ENCODE peak calls at places on chromosomes 16 and 17, in five cellular contexts. U is SK-N-SH, K is endothelial cell of umbilical vein, H is mammary epithelial cell, R is neuronal stem cell. Y is an unnamed sample. For H3K4me1, the result is how much of the 10 kb centered on the place peaks cover.

GRCh38 chr17:15981208-15981607 is 18.3 kb downstream of the ZSWIM7 start:
- DNase-seq in H (peak), R (no peak), K (no peak), U (no peak), Y (no peak)

GRCh38 chr17:64741038-64741641 is 79.0 kb upstream of the SMURF2 start:
- DNase-seq in R (no peak), K (peak), U (no peak), H (peak), Y (no peak)

GRCh38 chr16:10655415-10655977 is 39.2 kb downstream of the TEKT5 start:
- DNase-seq in R (no peak), U (no peak), H (peak), K (no peak), Y (no peak)

GRCh38 chr17:67511012-67511411 is 133.9 kb downstream of the PITPNC1 start:
- DNase-seq in U (no peak), K (no peak), H (no peak), R (no peak), Y (no peak)

GRCh38 chr17:14886200-14886739 is 378.9 kb downstream of the PMP22 start:
- DNase-seq in H (peak), R (no peak), U (no peak), K (no peak), Y (no peak)

GRCh38 chr16:74071996-74072559 is 224.5 kb upstream of the PSMD7 start:
- DNase-seq in U (no peak), R (no peak), K (no peak), H (no peak), Y (no peak)

GRCh38 chr16:6132121-6132520 is 1034.5 kb upstream of the EEF2KMT start:
- DNase-seq in U (no peak), K (no peak), H (no peak), R (no peak), Y (no peak)

GRCh38 chr16:83715217-83715920 is 92.4 kb upstream of the HSBP1 start:
- DNase-seq in U (no peak), K (peak), R (no peak), H (no peak), Y (no peak)

GRCh38 chr16:28930652-28931051 is 1.1 kb upstream of the CD19 start:
- DNase-seq in U (no peak), K (no peak), H (no peak), R (peak), Y (no peak)

GRCh38 chr17:28760987-28761562 is 17.3 kb downstream of the TRAF4 start:
- DNase-seq in K (peak), U (no peak), H (peak), R (no peak), Y (peak)

GRCh38 chr17:69997332-69997731 is 77.7 kb upstream of the KCNJ16 start:
- DNase-seq in R (no peak), H (peak), U (no peak), K (peak), Y (no peak)

GRCh38 chr16:49704586-49705155 is 151.2 kb downstream of the ZNF423 start:
- DNase-seq in H (no peak), K (no peak), R (no peak), U (no peak), Y (no peak)

GRCh38 chr16:12349950-12350842 is 373.7 kb downstream of the SNX29 start:
- DNase-seq in K (no peak), R (no peak), U (no peak), H (no peak), Y (no peak)

GRCh38 chr16:23742761-23743160 is 12.1 kb upstream of the CHP2 start:
- DNase-seq in H (no peak), K (no peak), R (no peak), U (no peak), Y (no peak)

GRCh38 chr17:36835036-36835435 is 102.2 kb upstream of the LHX1 start:
- DNase-seq in R (no peak), H (no peak), U (no peak), K (no peak), Y (no peak)

DNA sequence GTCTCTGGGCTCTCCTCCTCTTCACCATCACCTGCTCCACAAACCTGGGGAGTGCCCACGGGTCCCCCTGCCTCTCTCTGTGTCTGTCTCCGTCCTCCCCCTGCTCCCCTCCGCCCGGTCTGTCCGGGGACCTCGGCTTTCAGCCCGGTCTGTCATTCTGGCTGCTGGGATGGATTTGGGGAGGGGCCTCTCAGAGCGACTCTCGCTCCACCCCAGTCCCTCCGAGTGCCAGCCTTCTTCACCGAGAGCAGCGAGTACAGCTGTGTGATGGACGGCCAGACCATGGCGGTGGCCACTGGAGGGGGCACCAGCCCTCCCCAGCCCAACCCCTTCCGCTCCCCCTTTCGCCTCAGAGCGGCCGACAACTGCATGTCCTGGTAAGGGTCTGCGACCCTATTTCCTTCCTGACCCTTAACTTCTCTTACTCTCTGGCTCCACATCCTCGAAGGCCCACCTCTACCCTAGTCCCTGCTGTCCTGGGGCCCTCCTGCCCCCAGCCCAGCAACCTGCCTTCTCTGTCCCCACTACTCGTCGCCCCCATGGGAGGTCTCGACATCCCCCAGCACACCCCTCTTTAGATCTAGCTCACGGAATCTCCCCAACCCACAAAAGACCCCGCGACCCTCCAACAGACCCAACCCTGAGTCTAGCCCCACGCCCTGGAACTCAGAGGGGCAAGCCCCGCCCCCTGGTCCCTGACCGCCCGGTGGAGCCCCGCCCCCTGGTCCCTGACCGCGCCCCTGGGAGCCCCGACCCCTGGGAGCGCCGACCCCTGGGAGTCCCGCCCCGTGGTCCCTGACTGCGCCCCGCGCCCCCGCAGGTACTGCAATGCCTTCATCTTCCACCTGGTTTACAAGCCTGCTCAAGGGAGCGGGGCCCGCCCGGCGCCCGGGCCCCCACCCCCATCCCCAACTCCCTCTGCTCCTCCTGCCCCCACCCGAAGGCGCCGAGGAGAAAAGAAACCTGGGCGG is 5.6 kb upstream of the CXCL16 start:
- DNase-seq in R (no peak), H (no peak), U (peak), K (no peak), Y (no peak)
- H3K9ac ChIP-seq in R (peak), H (no peak), U (no peak), K (no peak), Y (no peak)

DNA sequence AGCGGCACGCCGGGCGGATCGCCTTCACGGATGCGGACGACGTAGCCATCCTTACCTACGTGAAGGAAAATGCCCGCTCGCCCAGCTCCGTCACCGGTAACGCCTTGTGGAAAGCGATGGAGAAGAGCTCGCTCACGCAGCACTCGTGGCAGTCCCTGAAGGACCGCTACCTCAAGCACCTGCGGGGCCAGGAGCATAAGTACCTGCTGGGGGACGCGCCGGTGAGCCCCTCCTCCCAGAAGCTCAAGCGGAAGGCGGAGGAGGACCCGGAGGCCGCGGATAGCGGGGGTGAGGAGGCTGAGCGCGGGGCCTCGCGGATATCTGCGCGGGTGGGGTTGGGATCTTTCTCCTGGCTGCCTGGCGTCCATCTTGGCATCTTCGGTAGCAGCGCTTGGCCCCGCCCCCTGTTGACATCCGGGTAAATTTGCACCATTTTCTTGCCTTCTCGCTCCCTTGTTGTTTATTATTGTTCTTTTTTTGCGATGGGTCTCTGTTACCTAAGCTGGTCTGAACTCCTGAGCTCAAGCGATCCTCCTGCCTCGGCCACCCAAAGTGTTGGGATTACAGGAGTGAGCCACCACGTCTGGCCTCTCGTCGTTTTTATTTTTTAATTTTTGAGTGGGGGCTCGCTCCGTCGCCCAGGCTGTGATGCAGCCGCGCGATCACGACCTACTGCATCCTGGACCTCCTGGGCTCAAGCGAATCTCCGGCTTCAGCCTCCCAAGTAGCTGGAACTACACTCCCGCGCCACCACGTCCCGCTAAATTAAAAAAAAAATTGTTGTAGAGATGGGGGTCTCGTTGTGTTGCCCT is 898 bp downstream of the TERF2IP start:
- DNase-seq in U (peak), H (peak), K (peak), R (peak), Y (peak)
- H3K4me1 ChIP-seq in U (under half), H (under half), K (under half), R (under half), Y (under half)

DNA sequence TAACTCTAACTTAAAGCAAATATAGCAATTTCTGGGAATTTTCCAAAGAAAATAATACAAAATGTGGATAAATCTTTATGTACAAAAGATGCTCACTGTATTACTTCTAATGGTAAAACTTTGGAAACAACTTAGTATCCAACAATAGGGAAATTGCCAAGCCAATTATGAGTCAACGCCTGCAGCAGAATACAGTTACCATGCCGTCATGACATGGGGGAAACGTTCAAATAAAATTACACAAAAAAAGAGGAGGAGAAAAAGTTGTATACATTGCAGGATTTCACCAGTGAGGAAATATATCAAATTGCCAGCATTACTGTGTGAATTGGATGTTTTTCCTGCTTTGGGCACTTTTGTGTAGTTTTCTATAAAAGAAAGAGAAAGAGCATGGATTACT is 469.6 kb downstream of the SOX9 start:
- DNase-seq in R (no peak), U (no peak), K (no peak), H (peak), Y (no peak)
- H3K9ac ChIP-seq in R (no peak), U (peak), K (no peak), H (peak), Y (peak)

DNA sequence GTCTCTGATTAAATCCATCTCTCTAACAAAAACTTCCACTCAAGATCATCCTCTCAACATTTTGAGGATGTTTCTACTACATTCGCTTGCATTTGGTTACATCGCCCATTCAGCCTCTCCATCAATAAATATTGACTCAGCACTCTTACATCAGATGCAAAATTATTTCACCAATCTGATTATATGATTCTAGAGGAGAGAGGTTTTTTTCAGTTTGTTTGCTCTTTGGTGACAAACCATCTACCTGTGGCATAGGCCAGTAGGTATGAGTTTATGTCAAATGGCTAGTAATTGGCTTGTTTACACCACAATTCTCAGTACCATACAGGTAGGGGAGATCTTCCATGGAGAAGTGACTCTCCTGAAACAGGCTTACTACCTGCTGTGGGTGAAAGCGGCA is 52.3 kb downstream of the TOX3 start:
- DNase-seq in H (no peak), U (no peak), K (no peak), R (no peak), Y (no peak)
- H3K4me1 ChIP-seq in H (under half), U (under half), K (under half), R (under half), Y (under half)

GRCh38 chr17:81456091-81456490 is 56.5 kb downstream of the ACTG1 start:
- DNase-seq in U (no peak), K (no peak), H (no peak), R (no peak), Y (no peak)

GRCh38 chr17:81455387-81455786 is 57.2 kb downstream of the ACTG1 start:
- DNase-seq in U (no peak), H (no peak), R (no peak), K (no peak), Y (no peak)

GRCh38 chr17:81457917-81458555 is 54.6 kb downstream of the ACTG1 start:
- DNase-seq in K (no peak), R (no peak), H (no peak), U (peak), Y (no peak)

GRCh38 chr17:81457396-81457795 is 55.2 kb downstream of the ACTG1 start:
- DNase-seq in K (no peak), H (no peak), R (no peak), U (no peak), Y (no peak)

GRCh38 chr17:81456798-81457197 is 55.8 kb downstream of the ACTG1 start:
- DNase-seq in K (peak), U (no peak), R (no peak), H (no peak), Y (no peak)
- H3K9ac ChIP-seq in K (peak), U (no peak), R (no peak), H (no peak), Y (no peak)

DNA sequence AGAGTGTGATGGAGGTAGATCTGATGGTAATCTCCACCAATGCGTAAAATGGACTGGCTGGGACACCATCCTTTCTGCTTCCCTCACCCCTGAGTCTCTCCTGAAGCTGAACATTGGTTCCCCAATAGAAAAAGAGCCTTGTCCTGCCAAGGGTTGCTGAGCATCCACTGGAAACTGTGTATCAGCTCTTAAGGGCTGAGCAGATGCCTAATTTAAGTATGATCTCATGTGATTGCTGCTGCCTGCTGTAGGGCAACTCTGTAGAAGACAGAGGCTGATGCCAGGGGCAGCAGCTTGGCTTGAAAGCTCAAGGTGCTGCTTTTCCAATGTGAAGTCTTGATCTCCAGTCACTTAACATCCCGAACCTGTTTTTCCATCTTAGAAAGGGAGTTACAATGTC is 310.3 kb upstream of the CCL2 start:
- DNase-seq in R (no peak), H (no peak), K (no peak), U (no peak), Y (no peak)
- H3K4me1 ChIP-seq in R (under half), H (under half), K (under half), U (under half), Y (under half)